ENCODE peak calls at places on chromosomes 11 and 22, in seven cellular contexts. R is stimulated activated CD4-positive, alpha-beta T cell treated with anti-CD3 and anti-CD28 coated beads, TNF-alpha, amount 100 ng/mL, for 4 hours; J is occipital lobe; S is T1000; Q is body of pancreas; Z is T follicular helper cell; A is A549. D is an unnamed sample.
A peak's percentile ranks its signal among the peaks of the same experiment; 100 is the strongest.

GRCh38 chr11:534592-535518 is 521 bp downstream of the HRAS start:
- DNase-seq in R (peak; percentile 26), J (no peak), S (no peak), Q (peak; percentile 42), Z (no peak), A (peak; percentile 35), D (no peak)

GRCh38 chr11:105220175-105220574 is 80.6 kb upstream of the CARD18 start:
- DNase-seq in R (no peak), J (no peak), S (no peak), Q (no peak), Z (no peak), A (no peak), D (no peak)

GRCh38 chr11:30855383-30856006 is 269.3 kb upstream of the MPPED2 start:
- DNase-seq in R (no peak), J (no peak), S (no peak), Q (no peak), Z (no peak), A (no peak), D (no peak)

GRCh38 chr11:14499178-14499559 is 442 bp downstream of the COPB1 start:
- DNase-seq in R (no peak), J (no peak), S (no peak), Q (peak; percentile 36), Z (no peak), A (peak; percentile 27), D (no peak)

GRCh38 chr22:42269407-42270177 is 861 bp downstream of the TCF20 start:
- DNase-seq in R (peak; percentile 51), J (no peak), S (peak; percentile 16), Q (peak; percentile 80), Z (peak; percentile 57), A (peak; percentile 68), D (no peak)

GRCh38 chr22:41848468-41848867 is 15.6 kb downstream of the SREBF2 start:
- DNase-seq in R (no peak), J (no peak), S (no peak), Q (no peak), Z (no peak), A (no peak), D (no peak)

GRCh38 chr11:45042560-45042959 is 91.9 kb upstream of the TP53I11 start:
- DNase-seq in R (no peak), J (peak; percentile 63), S (no peak), Q (no peak), Z (no peak), A (peak; percentile 35), D (no peak)

GRCh38 chr11:61919841-61920631 is 2.7 kb upstream of the RAB3IL1 start:
- DNase-seq in R (no peak), J (no peak), S (no peak), Q (no peak), Z (no peak), A (peak; percentile 50), D (no peak)

GRCh38 chr11:38791346-38791961 is 2193.4 kb upstream of the RAG2 start:
- DNase-seq in R (no peak), J (no peak), S (no peak), Q (peak; percentile 48), Z (no peak), A (peak; percentile 22), D (no peak)

GRCh38 chr11:7439921-7440320 is 45.4 kb upstream of the OLFML1 start:
- DNase-seq in R (no peak), J (no peak), S (no peak), Q (no peak), Z (no peak), A (no peak), D (no peak)

GRCh38 chr22:29385748-29386147 is 2.6 kb downstream of the AP1B1 start:
- DNase-seq in R (no peak), J (no peak), S (no peak), Q (peak; percentile 53), Z (no peak), A (no peak), D (no peak)

GRCh38 chr11:68330700-68331337 is 18.4 kb downstream of the LRP5 start:
- DNase-seq in R (no peak), J (no peak), S (no peak), Q (no peak), Z (no peak), A (no peak), D (no peak)

GRCh38 chr11:102615077-102615893 is 9.8 kb downstream of the MMP20 start:
- DNase-seq in R (no peak), J (no peak), S (no peak), Q (no peak), Z (no peak), A (no peak), D (no peak)

GRCh38 chr22:24176630-24177029 is 4.7 kb upstream of the SUSD2 start:
- DNase-seq in R (no peak), J (no peak), S (no peak), Q (no peak), Z (no peak), A (no peak), D (no peak)

GRCh38 chr22:40979198-40979597 is 28.0 kb downstream of the RBX1 start:
- DNase-seq in R (no peak), J (no peak), S (no peak), Q (no peak), Z (no peak), A (no peak), D (no peak)

GRCh38 chr11:103433380-103433779 is 324.2 kb downstream of the DYNC2H1 start:
- DNase-seq in R (no peak), J (no peak), S (no peak), Q (no peak), Z (no peak), A (no peak), D (no peak)

GRCh38 chr11:45929486-45930030 is 7.1 kb downstream of the LARGE2 start:
- DNase-seq in R (no peak), J (no peak), S (no peak), Q (no peak), Z (no peak), A (no peak), D (no peak)

GRCh38 chr22:31103111-31103510 is 4.3 kb downstream of the SELENOM start:
- DNase-seq in R (no peak), J (no peak), S (no peak), Q (no peak), Z (no peak), A (no peak), D (no peak)

GRCh38 chr11:118082880-118083543 is 3.8 kb downstream of the SMIM35 start:
- DNase-seq in R (no peak), J (no peak), S (no peak), Q (no peak), Z (no peak), A (no peak), D (no peak)

GRCh38 chr11:126502159-126502558 is 146.7 kb downstream of the ST3GAL4 start:
- DNase-seq in R (no peak), J (no peak), S (no peak), Q (no peak), Z (no peak), A (no peak), D (no peak)

GRCh38 chr11:113339909-113340569 is 25.7 kb downstream of the TTC12 start:
- DNase-seq in R (no peak), J (no peak), S (no peak), Q (no peak), Z (no peak), A (no peak), D (no peak)

GRCh38 chr22:48765595-48765994 is 1062.1 kb downstream of the BRD1 start:
- DNase-seq in R (no peak), J (no peak), S (no peak), Q (no peak), Z (no peak), A (no peak), D (no peak)

GRCh38 chr11:118605116-118605867 is 2.1 kb upstream of the PHLDB1 start:
- DNase-seq in R (no peak), J (no peak), S (no peak), Q (peak; percentile 51), Z (no peak), A (no peak), D (no peak)

GRCh38 chr11:112770487-112770886 is 190.7 kb upstream of the NCAM1 start:
- DNase-seq in R (no peak), J (peak; percentile 71), S (no peak), Q (peak; percentile 38), Z (no peak), A (no peak), D (peak; percentile 77)

GRCh38 chr22:38435960-38436359 is 19.0 kb downstream of the KCNJ4 start:
- DNase-seq in R (no peak), J (no peak), S (no peak), Q (no peak), Z (no peak), A (no peak), D (no peak)

GRCh38 chr22:20404881-20405280 is 10.9 kb downstream of the ZNF74 start:
- DNase-seq in R (no peak), J (no peak), S (no peak), Q (no peak), Z (no peak), A (no peak), D (no peak)

GRCh38 chr11:115530752-115531151 is 26.5 kb upstream of the CADM1 start:
- DNase-seq in R (no peak), J (no peak), S (no peak), Q (no peak), Z (no peak), A (peak; percentile 1), D (no peak)

GRCh38 chr11:88179141-88179540 is 3.9 kb upstream of the RAB38 start:
- DNase-seq in R (no peak), J (no peak), S (no peak), Q (no peak), Z (no peak), A (no peak), D (no peak)

D was measured in anterior cingulate cortex.